ENCODE peak calls at places on chromosomes 2 and 18, in seven cellular contexts. D is CD4-positive, alpha-beta memory T cell; G is fibroblast of mammary gland; O is Daoy; E is amygdala; V is CD8-positive, alpha-beta T cell; K is hepatic stellate cell. L is an unnamed sample.

GRCh38 chr18:24447961-24448360 is 12.5 kb upstream of the HRH4 start:
- DNase-seq in D (no peak), G (no peak), O (no peak), E (no peak), V (no peak), K (no peak), L (no peak)

GRCh38 chr2:181471783-181472182 is 14.6 kb downstream of the ITGA4 start:
- DNase-seq in D (peak; percentile 37), G (no peak), O (no peak), E (no peak), V (no peak), K (no peak), L (no peak)

GRCh38 chr2:236840857-236841256 is 244.8 kb upstream of the COPS8 start:
- DNase-seq in D (no peak), G (no peak), O (no peak), E (no peak), V (no peak), K (no peak), L (no peak)

GRCh38 chr2:28593356-28593755 is 97.5 kb downstream of the PLB1 start:
- DNase-seq in D (no peak), G (no peak), O (no peak), E (no peak), V (no peak), K (no peak), L (no peak)

GRCh38 chr2:196123679-196124373 is 47.6 kb downstream of the STK17B start:
- DNase-seq in D (no peak), G (peak; percentile 35), O (peak; percentile 66), E (no peak), V (no peak), K (peak; percentile 29), L (no peak)

GRCh38 chr2:74937221-74937880 is 21.1 kb upstream of the POLE4 start:
- DNase-seq in D (no peak), G (no peak), O (no peak), E (no peak), V (no peak), K (no peak), L (no peak)

GRCh38 chr2:12982149-12982584 is 265.4 kb downstream of the TRIB2 start:
- DNase-seq in D (no peak), G (peak; percentile 80), O (no peak), E (no peak), V (no peak), K (no peak), L (no peak)

GRCh38 chr2:168717790-168718502 is 84.5 kb upstream of the NOSTRIN start:
- DNase-seq in D (no peak), G (no peak), O (no peak), E (no peak), V (no peak), K (no peak), L (no peak)

GRCh38 chr18:63185979-63186378 is 133.6 kb downstream of the BCL2 start:
- DNase-seq in D (no peak), G (no peak), O (no peak), E (no peak), V (no peak), K (no peak), L (no peak)

GRCh38 chr2:200469708-200470600 is 39.9 kb downstream of the KCTD18 start:
- DNase-seq in D (no peak), G (no peak), O (no peak), E (peak; percentile 32), V (no peak), K (no peak), L (no peak)

GRCh38 chr2:120963997-120964396 is 228.3 kb downstream of the GLI2 start:
- DNase-seq in D (no peak), G (peak; percentile 49), O (no peak), E (no peak), V (no peak), K (peak; percentile 65), L (no peak)

GRCh38 chr2:226354434-226354833 is 445.2 kb downstream of the IRS1 start:
- DNase-seq in D (no peak), G (peak; percentile 7), O (peak; percentile 63), E (no peak), V (no peak), K (no peak), L (no peak)

GRCh38 chr2:238016526-238016925 is 44.3 kb upstream of the SCLY start:
- DNase-seq in D (no peak), G (no peak), O (no peak), E (no peak), V (no peak), K (no peak), L (no peak)

GRCh38 chr2:21431078-21431477 is 307.3 kb downstream of the TDRD15 start:
- DNase-seq in D (no peak), G (no peak), O (no peak), E (no peak), V (no peak), K (no peak), L (no peak)

GRCh38 chr2:6846540-6846939 is 19.2 kb downstream of the CMPK2 start:
- DNase-seq in D (no peak), G (no peak), O (no peak), E (no peak), V (no peak), K (no peak), L (no peak)

GRCh38 chr2:14654733-14655346 is 22.3 kb downstream of the LRATD1 start:
- DNase-seq in D (no peak), G (no peak), O (no peak), E (no peak), V (no peak), K (no peak), L (no peak)

GRCh38 chr2:84719434-84719833 is 161.4 kb downstream of the TRABD2A start:
- DNase-seq in D (no peak), G (no peak), O (no peak), E (no peak), V (peak; percentile 23), K (no peak), L (no peak)

GRCh38 chr18:34223893-34224422 is 755 bp downstream of the NOL4 start:
- DNase-seq in D (no peak), G (no peak), O (no peak), E (no peak), V (no peak), K (no peak), L (no peak)

GRCh38 chr2:105917216-105917615 is 172.5 kb downstream of the NCK2 start:
- DNase-seq in D (no peak), G (no peak), O (no peak), E (no peak), V (no peak), K (no peak), L (no peak)

GRCh38 chr2:43097650-43098049 is 128.8 kb downstream of the ZFP36L2 start:
- DNase-seq in D (no peak), G (no peak), O (no peak), E (peak; percentile 28), V (no peak), K (no peak), L (no peak)

GRCh38 chr2:217944923-217945322 is 57.9 kb downstream of the TNS1 start:
- DNase-seq in D (no peak), G (no peak), O (no peak), E (no peak), V (no peak), K (no peak), L (no peak)

GRCh38 chr2:63048367-63049171 is 2.1 kb upstream of the OTX1 start:
- DNase-seq in D (no peak), G (no peak), O (peak; percentile 30), E (no peak), V (no peak), K (no peak), L (no peak)

GRCh38 chr2:230924470-230925341 is at the start of gene GPR55:
- DNase-seq in D (peak; percentile 55), G (no peak), O (no peak), E (no peak), V (peak; percentile 46), K (no peak), L (peak; percentile 30)

GRCh38 chr18:79690586-79691482 is 11.2 kb downstream of the CTDP1 start:
- DNase-seq in D (no peak), G (no peak), O (no peak), E (no peak), V (no peak), K (no peak), L (no peak)

GRCh38 chr2:107362973-107363372 is 463.7 kb upstream of the RGPD4 start:
- DNase-seq in D (no peak), G (no peak), O (no peak), E (no peak), V (no peak), K (no peak), L (no peak)

GRCh38 chr2:119062179-119062578 is 96.4 kb downstream of the C1QL2 start:
- DNase-seq in D (no peak), G (no peak), O (no peak), E (no peak), V (no peak), K (no peak), L (no peak)

GRCh38 chr18:8695932-8696510 is 9.3 kb upstream of the MTCL1 start:
- DNase-seq in D (no peak), G (no peak), O (no peak), E (no peak), V (no peak), K (no peak), L (no peak)

GRCh38 chr2:138997849-138998517 is 217.8 kb upstream of the NXPH2 start:
- DNase-seq in D (no peak), G (peak; percentile 54), O (no peak), E (no peak), V (no peak), K (no peak), L (no peak)

GRCh38 chr18:53644799-53645471 is 579.5 kb downstream of the MBD2 start:
- DNase-seq in D (no peak), G (no peak), O (no peak), E (no peak), V (no peak), K (no peak), L (no peak)